ENCODE peak calls at places on chromosomes 7 and 10, in four cellular contexts. L is caudate nucleus, R is tibial artery, C is NCI-H510A treated with DMSO at 0.1 percent for 48 hours. K is an unnamed sample.

GRCh38 chr10:76080406-76080805 is 649.0 kb downstream of the LRMDA start:
- DNase-seq in L (no peak), R (no peak), C (no peak), K (no peak)

GRCh38 chr10:119341236-119342016 is 134.1 kb downstream of the GRK5 start:
- DNase-seq in L (no peak), R (no peak), C (no peak), K (no peak)

GRCh38 chr7:75617634-75618234 is 121.0 kb downstream of the HIP1 start:
- DNase-seq in L (no peak), R (peak), C (no peak), K (no peak)

GRCh38 chr7:158865462-158865922 is 9.1 kb downstream of the DYNC2I1 start:
- DNase-seq in L (no peak), R (no peak), C (peak), K (no peak)

GRCh38 chr10:124172241-124172661 is 78.9 kb upstream of the CHST15 start:
- DNase-seq in L (no peak), R (no peak), C (no peak), K (no peak)

GRCh38 chr7:45157653-45158401 is at the start of gene RAMP3:
- DNase-seq in L (no peak), R (no peak), C (no peak), K (no peak)

GRCh38 chr7:156560075-156560474 is 80.5 kb upstream of the RNF32 start:
- DNase-seq in L (no peak), R (no peak), C (no peak), K (no peak)

GRCh38 chr10:11177926-11178453 is 160.3 kb downstream of the CELF2 start:
- DNase-seq in L (no peak), R (no peak), C (no peak), K (no peak)

GRCh38 chr10:98134117-98134430 is 383 bp upstream of the R3HCC1L start:
- DNase-seq in L (no peak), R (no peak), C (no peak), K (no peak)

GRCh38 chr7:31815796-31816195 is 128.8 kb downstream of the PPP1R17 start:
- DNase-seq in L (no peak), R (no peak), C (no peak), K (no peak)

GRCh38 chr10:34506773-34507172 is 308.3 kb downstream of the PARD3 start:
- DNase-seq in L (peak), R (no peak), C (no peak), K (no peak)

GRCh38 chr7:116441534-116441933 is 58.0 kb upstream of the CAV2 start:
- DNase-seq in L (no peak), R (no peak), C (no peak), K (no peak)

GRCh38 chr10:124642076-124642710 is 102.0 kb downstream of the FAM53B start:
- DNase-seq in L (no peak), R (no peak), C (no peak), K (peak)

GRCh38 chr7:87345962-87346371 is 503 bp downstream of the CROT start:
- DNase-seq in L (no peak), R (no peak), C (peak), K (no peak)

K was measured in DMS153.